ENCODE peak calls at places on chromosomes 1 and 21, in seven cellular contexts. W is H1, X is GM12878, A is HepG2, B is HCT116, L is SK-N-SH, V is K562. Q is an unnamed sample.

GRCh38 chr21:26736449-26736848 is 108.8 kb downstream of the ADAMTS1 start:
- DNase-seq in V (no peak), B (no peak), X (no peak), L (no peak), W (no peak), A (no peak), Q (no peak)

GRCh38 chr1:150012611-150013010 is 2.1 kb upstream of the OTUD7B start:
- DNase-seq in V (no peak), L (no peak), A (no peak), B (no peak), X (no peak), W (no peak), Q (no peak)

GRCh38 chr1:32724678-32725594 is 22.4 kb upstream of the SYNC start:
- DNase-seq in X (no peak), B (peak), L (peak), W (peak), A (no peak), V (peak), Q (no peak)

GRCh38 chr1:8943516-8943896 is 2.2 kb upstream of the CA6 start:
- DNase-seq in A (no peak), B (no peak), X (no peak), W (peak), V (no peak), L (no peak), Q (peak)

GRCh38 chr1:234231061-234231892 is 142.0 kb upstream of the COA6 start:
- DNase-seq in X (no peak), A (no peak), V (peak), B (no peak), W (peak), L (no peak), Q (no peak)

GRCh38 chr1:233359431-233359830 is 31.9 kb downstream of the MAP3K21 start:
- DNase-seq in B (no peak), W (no peak), A (peak), V (no peak), L (no peak), X (no peak), Q (no peak)

GRCh38 chr1:226973371-226973897 is 33.3 kb downstream of the COQ8A start:
- DNase-seq in L (peak), B (no peak), V (no peak), X (no peak), W (no peak), A (no peak), Q (no peak)

GRCh38 chr1:82920418-82921248 is 1078.3 kb downstream of the TTLL7 start:
- DNase-seq in A (no peak), B (no peak), X (no peak), L (no peak), V (no peak), W (no peak), Q (no peak)

GRCh38 chr1:34824817-34825454 is 32.1 kb downstream of the GJA4 start:
- DNase-seq in A (no peak), B (no peak), X (no peak), W (peak), V (no peak), L (peak), Q (no peak)

GRCh38 chr1:32848354-32849063 is 22.2 kb downstream of the FNDC5 start:
- DNase-seq in A (no peak), W (no peak), X (no peak), B (no peak), V (no peak), L (peak), Q (no peak)

GRCh38 chr1:47934243-47934805 is 62.9 kb downstream of the TRABD2B start:
- DNase-seq in B (no peak), W (no peak), X (no peak), A (no peak), V (no peak), L (peak), Q (no peak)

GRCh38 chr1:219542828-219543518 is 69.9 kb downstream of the ZC3H11B start:
- DNase-seq in W (no peak), L (no peak), X (no peak), A (no peak), B (no peak), V (no peak), Q (no peak)

GRCh38 chr1:97412155-97412554 is 508.7 kb downstream of the DPYD start:
- DNase-seq in L (no peak), B (no peak), A (no peak), W (no peak), V (no peak), X (no peak), Q (no peak)

GRCh38 chr1:12603224-12603623 is 14.8 kb downstream of the DHRS3 start:
- DNase-seq in V (no peak), W (no peak), L (no peak), A (no peak), B (no peak), X (no peak), Q (no peak)

GRCh38 chr21:35226302-35226701 is 177.2 kb upstream of the RUNX1 start:
- DNase-seq in A (peak), L (no peak), X (no peak), W (no peak), B (no peak), V (no peak), Q (no peak)

GRCh38 chr1:114320586-114320985 is 166.9 kb upstream of the SYT6 start:
- DNase-seq in X (no peak), B (no peak), A (no peak), L (no peak), V (no peak), W (no peak), Q (no peak)

GRCh38 chr1:183918589-183918988 is 113.7 kb downstream of the RGL1 start:
- DNase-seq in X (no peak), A (no peak), V (no peak), W (no peak), L (no peak), B (no peak), Q (no peak)

DNA sequence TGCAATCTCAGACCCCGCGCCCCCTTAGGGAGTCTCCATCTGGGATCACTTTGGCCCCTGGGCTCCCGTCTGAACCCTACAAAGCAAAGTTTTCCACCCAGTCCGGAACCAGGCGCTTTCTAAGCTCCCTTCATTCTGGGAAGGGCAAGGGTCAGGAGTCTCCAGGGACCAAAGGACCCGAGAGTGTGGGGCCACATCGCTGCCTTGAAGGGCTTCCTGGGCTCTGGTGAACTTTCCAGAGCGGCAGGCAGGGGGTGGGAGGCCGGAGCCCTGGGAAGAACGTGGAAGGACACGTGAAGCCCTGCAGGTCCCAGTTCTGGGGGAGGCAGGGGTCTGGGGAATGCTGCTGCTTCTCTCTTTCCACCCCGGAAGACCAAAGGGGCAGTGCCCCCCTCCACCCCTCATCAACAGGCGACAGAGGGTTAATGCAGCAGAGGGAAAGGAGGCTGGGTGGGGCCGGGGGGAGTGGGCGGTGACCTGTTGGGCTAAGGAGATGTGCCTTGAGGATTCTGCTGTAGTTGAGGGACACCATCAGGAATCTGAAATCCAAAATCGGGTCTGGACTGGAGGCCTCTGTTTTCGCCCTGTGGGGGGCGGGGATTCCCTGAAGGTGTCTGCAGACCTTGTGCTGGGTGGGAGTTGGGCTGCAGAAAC is 734 bp downstream of the CDK18 start:
- DNase-seq in L (no peak), V (no peak), B (no peak), X (no peak), A (no peak), W (no peak), Q (no peak)
- TF ChIP-seq YY1 in L (no peak), V (no peak), B (no peak), X (no peak), A (no peak), W (no peak), Q (no peak)

GRCh38 chr1:18661404-18662285 is 31.0 kb downstream of the PAX7 start:
- DNase-seq in A (no peak), V (no peak), B (no peak), X (no peak), W (no peak), L (no peak), Q (no peak)
- TF ChIP-seq YY1 in A (no peak), V (no peak), B (no peak), X (no peak), W (no peak), L (no peak), Q (no peak)

DNA sequence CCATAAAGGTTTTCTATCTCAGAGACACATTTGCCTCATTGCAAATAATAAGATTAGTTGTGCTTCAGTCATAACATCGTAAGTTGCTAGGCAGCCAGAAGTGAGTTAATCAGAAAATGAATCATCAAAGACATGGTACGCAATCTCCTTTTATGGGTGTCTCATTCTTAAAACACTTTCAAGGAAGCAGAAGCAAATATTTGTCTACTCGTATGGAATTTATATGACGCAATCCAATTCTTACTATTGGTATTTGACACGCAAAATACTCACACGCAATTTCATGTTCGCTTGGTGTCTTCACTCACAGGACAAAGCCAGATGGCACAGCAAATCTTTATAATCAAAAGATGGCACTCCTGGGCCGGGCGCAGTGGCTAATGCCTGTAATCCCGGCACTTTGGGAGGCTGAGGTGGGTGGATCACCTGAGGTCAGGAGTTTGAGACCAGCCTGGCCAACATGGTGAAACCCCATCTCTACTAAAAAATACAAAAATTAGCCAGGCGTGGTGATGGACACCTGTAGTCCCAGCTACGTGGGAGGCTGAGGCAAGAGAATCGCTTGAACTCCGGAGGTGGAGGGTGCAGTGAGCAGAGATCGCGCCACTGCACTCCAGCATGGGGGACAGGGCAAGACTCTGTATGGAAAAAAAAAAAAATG is 56.4 kb downstream of the HLCS start:
- DNase-seq in X (no peak), L (no peak), A (peak), B (peak), W (no peak), V (no peak), Q (no peak)
- TF ChIP-seq YY1 in X (no peak), L (no peak), A (no peak), B (no peak), W (no peak), V (no peak), Q (no peak)

DNA sequence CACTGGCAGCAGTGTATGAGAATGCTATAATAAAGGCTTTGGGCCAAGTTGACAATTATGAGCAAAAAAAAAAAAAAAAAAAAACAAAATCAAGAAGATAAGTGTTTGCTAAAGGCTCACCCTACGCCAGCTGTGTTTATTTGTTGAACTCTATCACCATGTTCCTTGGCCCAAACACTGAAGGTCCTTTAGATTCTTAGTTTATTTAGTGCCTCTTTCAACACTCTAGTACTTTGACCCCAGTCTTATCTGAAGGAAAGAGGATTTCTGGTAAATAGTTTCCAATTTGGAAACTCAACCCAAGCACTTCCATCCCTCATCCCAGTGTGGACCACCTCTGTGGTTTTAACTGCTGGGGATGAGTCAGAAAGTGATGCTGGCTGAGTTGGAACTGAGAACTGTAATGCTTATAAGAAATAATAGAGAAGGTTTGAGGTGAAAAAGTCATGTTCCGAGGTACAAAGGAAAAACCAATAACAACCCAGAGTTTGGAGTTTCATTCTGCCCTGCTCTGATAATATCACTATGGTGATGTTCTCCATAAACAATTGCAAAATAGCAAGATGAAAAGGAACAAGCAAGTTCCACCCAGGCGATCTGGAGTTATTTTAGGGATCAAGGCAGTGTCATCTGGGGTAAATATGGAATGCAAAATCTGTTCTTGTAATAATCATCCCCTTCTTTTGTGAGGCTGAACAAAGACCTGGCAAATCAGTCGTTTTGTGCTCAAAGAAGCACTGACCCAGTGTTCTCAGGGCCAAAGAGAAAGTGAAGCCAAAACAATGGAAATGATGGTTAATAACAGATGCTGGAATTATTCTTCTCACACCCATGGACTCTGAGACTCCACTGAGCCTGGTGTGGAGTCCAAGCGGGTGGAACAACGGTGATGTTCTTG is 19.7 kb upstream of the CAPZB start:
- DNase-seq in B (no peak), A (no peak), V (no peak), W (no peak), L (no peak), X (no peak), Q (no peak)
- TF ChIP-seq YY1 in B (no peak), A (no peak), V (no peak), W (no peak), L (no peak), X (no peak), Q (no peak)

GRCh38 chr1:52239708-52240001 is 97.8 kb downstream of the ZFYVE9 start:
- DNase-seq in B (no peak), L (no peak), W (no peak), X (no peak), V (no peak), A (no peak), Q (no peak)
- TF ChIP-seq YY1 in B (no peak), L (no peak), W (no peak), X (no peak), V (no peak), A (no peak), Q (no peak)

GRCh38 chr1:94725566-94725965 is 94.6 kb upstream of the SLC44A3 start:
- DNase-seq in L (no peak), A (no peak), W (no peak), B (no peak), V (no peak), X (no peak), Q (no peak)

GRCh38 chr1:94730450-94730849 is 89.7 kb upstream of the SLC44A3 start:
- DNase-seq in V (no peak), A (no peak), W (no peak), X (no peak), B (no peak), L (no peak), Q (no peak)

GRCh38 chr1:94729287-94729686 is 90.9 kb upstream of the SLC44A3 start:
- DNase-seq in L (no peak), V (no peak), A (no peak), B (no peak), X (no peak), W (no peak), Q (no peak)

GRCh38 chr1:94726981-94727685 is 93.0 kb upstream of the SLC44A3 start:
- DNase-seq in V (no peak), B (no peak), X (no peak), A (peak), W (no peak), L (no peak), Q (no peak)

DNA sequence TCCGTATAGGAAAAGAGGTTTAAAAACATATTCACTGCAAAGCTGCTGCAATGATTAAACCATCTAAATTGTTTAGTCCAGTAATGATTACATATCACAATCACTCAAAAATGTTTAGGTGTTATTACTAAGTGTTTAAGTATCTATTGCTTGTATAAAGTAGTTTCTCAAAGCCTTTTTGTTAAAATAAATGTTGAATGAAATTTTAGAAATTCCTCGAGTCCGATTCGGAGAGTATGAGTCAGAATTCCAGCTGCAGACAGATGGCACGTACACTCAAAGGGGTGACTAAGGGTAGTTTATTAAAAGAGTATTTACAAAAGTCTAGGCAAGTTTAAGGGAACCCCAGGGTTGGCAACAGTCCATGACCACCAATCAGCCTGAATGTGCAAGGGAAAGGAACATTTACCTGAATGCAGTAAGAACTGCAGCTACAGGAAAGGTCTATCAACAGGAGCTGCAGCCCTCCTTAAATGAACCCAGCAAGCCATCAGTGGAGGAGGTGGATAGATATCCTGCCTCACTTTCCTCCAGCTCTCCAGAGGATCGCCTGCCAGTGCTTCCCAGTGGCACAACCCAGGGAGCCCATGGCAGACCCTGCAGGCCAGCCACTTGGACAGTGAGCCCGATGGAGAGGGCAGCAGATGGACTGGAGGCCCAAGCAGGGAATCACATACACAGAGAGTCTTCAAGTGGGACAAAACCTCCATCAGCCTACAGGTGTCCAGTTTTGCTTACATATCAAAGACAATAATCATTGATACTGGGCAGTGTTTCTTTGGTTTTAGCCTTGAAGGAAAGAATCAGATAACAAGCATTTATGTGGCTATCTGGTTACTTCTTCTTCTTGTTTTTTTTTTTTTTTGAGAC is 92.1 kb upstream of the SLC44A3 start:
- DNase-seq in W (no peak), L (no peak), V (no peak), X (no peak), A (peak), B (peak), Q (no peak)
- TF ChIP-seq YY1 in W (no peak), L (no peak), V (no peak), X (no peak), A (no peak), B (peak), Q (no peak)

GRCh38 chr21:28617300-28617699 is 375.4 kb downstream of the LTN1 start:
- DNase-seq in A (no peak), V (no peak), B (no peak), W (no peak), X (no peak), L (no peak), Q (no peak)

GRCh38 chr21:28614816-28615215 is 377.9 kb downstream of the LTN1 start:
- DNase-seq in W (no peak), L (no peak), A (no peak), B (no peak), V (no peak), X (no peak), Q (no peak)

GRCh38 chr21:28615276-28615675 is 377.4 kb downstream of the LTN1 start:
- DNase-seq in B (no peak), X (no peak), W (no peak), A (no peak), L (no peak), V (no peak), Q (no peak)
- TF ChIP-seq YY1 in B (no peak), X (no peak), W (no peak), A (no peak), L (no peak), V (no peak), Q (no peak)

Q was measured in NT2/D1.